ENCODE peak calls at places on chromosomes 13 and 19, in nine cellular contexts. One of them, this sample, is unnamed.

GRCh38 chr13:37403776-37404497 is 194.6 kb downstream of the POSTN start:
- DNase-seq in colonic mucosa: no peak
- DNase-seq in dermis microvascular lymphatic vessel endothelial cell: no peak
- DNase-seq in stimulated activated naive B cell treated with anti-CD40 and anti-IgM and Interleukin-4, amounts not matched to agents 10 μg/mL and 1 μg/mL and 100 μg/mL, for 72 hours: no peak
- DNase-seq in bronchial epithelial cell: no peak
- DNase-seq in thyroid gland: no peak
- DNase-seq in cardiac fibroblast: peak; percentile 80
- DNase-seq in HCT116: no peak
- DNase-seq in HFFc6: peak; percentile 21
- DNase-seq in this sample: no peak

GRCh38 chr13:28489536-28489935 is 5.4 kb downstream of the FLT1 start:
- DNase-seq in colonic mucosa: no peak
- DNase-seq in dermis microvascular lymphatic vessel endothelial cell: peak; percentile 48
- DNase-seq in stimulated activated naive B cell treated with anti-CD40 and anti-IgM and Interleukin-4, amounts not matched to agents 10 μg/mL and 1 μg/mL and 100 μg/mL, for 72 hours: no peak
- DNase-seq in bronchial epithelial cell: no peak
- DNase-seq in thyroid gland: no peak
- DNase-seq in cardiac fibroblast: no peak
- DNase-seq in HCT116: no peak
- DNase-seq in HFFc6: peak; percentile 46
- DNase-seq in this sample: no peak

GRCh38 chr13:76934671-76935070 is 13.6 kb upstream of the ACOD1 start:
- DNase-seq in colonic mucosa: no peak
- DNase-seq in dermis microvascular lymphatic vessel endothelial cell: no peak
- DNase-seq in stimulated activated naive B cell treated with anti-CD40 and anti-IgM and Interleukin-4, amounts not matched to agents 10 μg/mL and 1 μg/mL and 100 μg/mL, for 72 hours: no peak
- DNase-seq in bronchial epithelial cell: no peak
- DNase-seq in thyroid gland: no peak
- DNase-seq in cardiac fibroblast: peak; percentile 25
- DNase-seq in HCT116: no peak
- DNase-seq in HFFc6: no peak
- DNase-seq in this sample: no peak

GRCh38 chr13:49410006-49410405 is 33.9 kb downstream of the CAB39L start:
- DNase-seq in colonic mucosa: no peak
- DNase-seq in dermis microvascular lymphatic vessel endothelial cell: no peak
- DNase-seq in stimulated activated naive B cell treated with anti-CD40 and anti-IgM and Interleukin-4, amounts not matched to agents 10 μg/mL and 1 μg/mL and 100 μg/mL, for 72 hours: no peak
- DNase-seq in bronchial epithelial cell: no peak
- DNase-seq in thyroid gland: no peak
- DNase-seq in cardiac fibroblast: peak; percentile 2
- DNase-seq in HCT116: no peak
- DNase-seq in HFFc6: no peak
- DNase-seq in this sample: no peak

GRCh38 chr19:51439021-51439465 is 19.2 kb downstream of the SIGLEC8 start:
- DNase-seq in colonic mucosa: no peak
- DNase-seq in dermis microvascular lymphatic vessel endothelial cell: peak; percentile 19
- DNase-seq in stimulated activated naive B cell treated with anti-CD40 and anti-IgM and Interleukin-4, amounts not matched to agents 10 μg/mL and 1 μg/mL and 100 μg/mL, for 72 hours: peak; percentile 30
- DNase-seq in bronchial epithelial cell: peak; percentile 2
- DNase-seq in thyroid gland: no peak
- DNase-seq in cardiac fibroblast: peak; percentile 2
- DNase-seq in HCT116: no peak
- DNase-seq in HFFc6: peak; percentile 15
- DNase-seq in this sample: peak; percentile 15

GRCh38 chr13:45113809-45114208 is 6.5 kb upstream of the GTF2F2 start:
- DNase-seq in colonic mucosa: no peak
- DNase-seq in dermis microvascular lymphatic vessel endothelial cell: no peak
- DNase-seq in stimulated activated naive B cell treated with anti-CD40 and anti-IgM and Interleukin-4, amounts not matched to agents 10 μg/mL and 1 μg/mL and 100 μg/mL, for 72 hours: no peak
- DNase-seq in bronchial epithelial cell: peak; percentile 14
- DNase-seq in thyroid gland: no peak
- DNase-seq in cardiac fibroblast: no peak
- DNase-seq in HCT116: no peak
- DNase-seq in HFFc6: no peak
- DNase-seq in this sample: peak; percentile 31

GRCh38 chr13:100530645-100531044 is 57.9 kb downstream of the GGACT start:
- DNase-seq in colonic mucosa: no peak
- DNase-seq in dermis microvascular lymphatic vessel endothelial cell: no peak
- DNase-seq in stimulated activated naive B cell treated with anti-CD40 and anti-IgM and Interleukin-4, amounts not matched to agents 10 μg/mL and 1 μg/mL and 100 μg/mL, for 72 hours: no peak
- DNase-seq in bronchial epithelial cell: no peak
- DNase-seq in thyroid gland: no peak
- DNase-seq in cardiac fibroblast: no peak
- DNase-seq in HCT116: no peak
- DNase-seq in HFFc6: no peak
- DNase-seq in this sample: no peak

GRCh38 chr19:10836478-10837325 is 690 bp upstream of the TMED1 start:
- DNase-seq in colonic mucosa: peak; percentile 89
- DNase-seq in dermis microvascular lymphatic vessel endothelial cell: no peak
- DNase-seq in stimulated activated naive B cell treated with anti-CD40 and anti-IgM and Interleukin-4, amounts not matched to agents 10 μg/mL and 1 μg/mL and 100 μg/mL, for 72 hours: peak; percentile 88
- DNase-seq in bronchial epithelial cell: no peak
- DNase-seq in thyroid gland: peak; percentile 75
- DNase-seq in cardiac fibroblast: peak; percentile 91
- DNase-seq in HCT116: peak; percentile 85
- DNase-seq in HFFc6: no peak
- DNase-seq in this sample: peak; percentile 76

This sample was measured in epithelial cell of esophagus.